ENCODE peak calls at places on chromosome 19, in five cellular contexts. R is mesenchymal stem cell, B is neuronal stem cell, C is PC-9, G is IMR-90. T is an unnamed sample. For H3K36me3, the result is how much of the 10 kb centered on the place peaks cover.

GRCh38 chr19:52007805-52008557 is at the start of gene ZNF615:
- DNase-seq in R (peak), B (peak), C (peak), G (peak), T (peak)

GRCh38 chr19:54817670-54818536 is 1.6 kb downstream of the KIR3DL1 start:
- DNase-seq in R (no peak), B (no peak), C (no peak), G (no peak), T (no peak)

GRCh38 chr19:48329167-48329891 is 4.0 kb downstream of the EMP3 start:
- DNase-seq in R (peak), B (no peak), C (no peak), G (peak), T (peak)

GRCh38 chr19:39247701-39248664 is 673 bp downstream of the IFNL4 start:
- DNase-seq in R (no peak), B (no peak), C (no peak), G (no peak), T (no peak)

GRCh38 chr19:7818806-7819205 is 11.2 kb upstream of the EVI5L start:
- DNase-seq in R (no peak), B (no peak), C (no peak), G (no peak), T (no peak)

GRCh38 chr19:43820098-43820860 is 6.8 kb upstream of the ZNF283 start:
- DNase-seq in R (no peak), B (no peak), C (no peak), G (peak), T (no peak)

GRCh38 chr19:55590109-55590508 is 9.2 kb downstream of the FIZ1 start:
- DNase-seq in R (no peak), B (no peak), C (no peak), G (no peak), T (no peak)

GRCh38 chr19:16849168-16849567 is 20.0 kb downstream of the SIN3B start:
- DNase-seq in R (peak), B (no peak), C (peak), G (peak), T (peak)

GRCh38 chr19:18349524-18350128 is 9.2 kb downstream of the PGPEP1 start:
- DNase-seq in R (peak), B (no peak), C (peak), G (peak), T (peak)

GRCh38 chr19:42283248-42284065 is 14.4 kb downstream of the CIC start:
- DNase-seq in R (peak), B (peak), C (peak), G (peak), T (no peak)

GRCh38 chr19:3575260-3575741 is 2.6 kb downstream of the HMG20B start:
- DNase-seq in R (peak), B (no peak), C (no peak), G (peak), T (no peak)

GRCh38 chr19:47112166-47112663 is 1.4 kb downstream of the ZC3H4 start:
- DNase-seq in R (peak), B (peak), C (peak), G (peak), T (peak)

GRCh38 chr19:30570194-30570593 is 198.0 kb downstream of the ZNF536 start:
- DNase-seq in R (no peak), B (no peak), C (no peak), G (no peak), T (no peak)

GRCh38 chr19:56098731-56099577 is 22.1 kb downstream of the ZNF787 start:
- DNase-seq in R (no peak), B (no peak), C (no peak), G (no peak), T (no peak)

GRCh38 chr19:17306285-17306714 is 628 bp downstream of the MRPL34 start:
- DNase-seq in R (no peak), B (no peak), C (no peak), G (no peak), T (peak)

GRCh38 chr19:39078436-39079200 is 5.5 kb upstream of the ACP7 start:
- DNase-seq in R (peak), B (no peak), C (peak), G (peak), T (peak)

GRCh38 chr19:36093687-36094086 is 17.3 kb upstream of the OVOL3 start:
- DNase-seq in R (no peak), B (no peak), C (no peak), G (no peak), T (no peak)

GRCh38 chr19:37227996-37228395 is 10.0 kb downstream of the ZNF383 start:
- DNase-seq in R (no peak), B (no peak), C (no peak), G (no peak), T (peak)

GRCh38 chr19:36100476-36100875 is 10.5 kb upstream of the OVOL3 start:
- DNase-seq in R (no peak), B (no peak), C (no peak), G (no peak), T (no peak)

GRCh38 chr19:22622020-22622419 is 12.1 kb upstream of the ZNF492 start:
- DNase-seq in R (no peak), B (no peak), C (no peak), G (no peak), T (no peak)

GRCh38 chr19:54325194-54325621 is 12.2 kb upstream of the LILRA5 start:
- DNase-seq in R (no peak), B (peak), C (no peak), G (peak), T (peak)

GRCh38 chr19:51808333-51808986 is 13.5 kb downstream of the FPR3 start:
- DNase-seq in R (no peak), B (no peak), C (no peak), G (no peak), T (peak)

GRCh38 chr19:30073152-30074000 is 131.3 kb downstream of the URI1 start:
- DNase-seq in R (no peak), B (no peak), C (no peak), G (no peak), T (no peak)

GRCh38 chr19:32397736-32398135 is 7.8 kb upstream of the DPY19L3 start:
- DNase-seq in R (peak), B (no peak), C (no peak), G (peak), T (peak)

GRCh38 chr19:46718157-46718933 is 1.4 kb upstream of the PRKD2 start:
- DNase-seq in R (no peak), B (no peak), C (peak), G (no peak), T (no peak)

GRCh38 chr19:52542984-52543664 is 15.7 kb downstream of the ZNF808 start:
- DNase-seq in R (no peak), B (no peak), C (no peak), G (peak), T (peak)

GRCh38 chr19:36115453-36116343 is at the start of gene TBCB:
- DNase-seq in R (peak), B (no peak), C (no peak), G (peak), T (no peak)

GRCh38 chr19:38264486-38265212 is at the start of gene SPINT2:
- DNase-seq in R (no peak), B (peak), C (no peak), G (no peak), T (no peak)

GRCh38 chr19:35558400-35559280 is 4.8 kb downstream of the ATP4A start:
- DNase-seq in R (no peak), B (no peak), C (no peak), G (no peak), T (no peak)

GRCh38 chr19:7533281-7533819 is 2.2 kb upstream of the PNPLA6 start:
- DNase-seq in R (peak), B (no peak), C (no peak), G (peak), T (no peak)

GRCh38 chr19:33535176-33535575 is 13.6 kb upstream of the PEPD start:
- DNase-seq in R (no peak), B (no peak), C (peak), G (peak), T (no peak)

GRCh38 chr19:35114656-35115537 is 726 bp upstream of the FXYD3 start:
- DNase-seq in R (peak), B (peak), C (peak), G (peak), T (peak)

GRCh38 chr19:53537523-53538377 is at the start of gene ZNF331:
- DNase-seq in R (peak), B (peak), C (no peak), G (peak), T (peak)

GRCh38 chr19:19451429-19452240 is 46.2 kb downstream of the GATAD2A start:
- DNase-seq in R (no peak), B (no peak), C (no peak), G (no peak), T (no peak)

GRCh38 chr19:43300206-43300605 is 30.9 kb upstream of the PSG9 start:
- DNase-seq in R (no peak), B (no peak), C (peak), G (no peak), T (peak)

GRCh38 chr19:31304877-31305312 is 44.3 kb downstream of the TSHZ3 start:
- DNase-seq in R (no peak), B (no peak), C (no peak), G (no peak), T (no peak)

GRCh38 chr19:21841784-21842097 is 5.8 kb upstream of the ZNF43 start:
- DNase-seq in R (no peak), B (no peak), C (no peak), G (no peak), T (no peak)

DNA sequence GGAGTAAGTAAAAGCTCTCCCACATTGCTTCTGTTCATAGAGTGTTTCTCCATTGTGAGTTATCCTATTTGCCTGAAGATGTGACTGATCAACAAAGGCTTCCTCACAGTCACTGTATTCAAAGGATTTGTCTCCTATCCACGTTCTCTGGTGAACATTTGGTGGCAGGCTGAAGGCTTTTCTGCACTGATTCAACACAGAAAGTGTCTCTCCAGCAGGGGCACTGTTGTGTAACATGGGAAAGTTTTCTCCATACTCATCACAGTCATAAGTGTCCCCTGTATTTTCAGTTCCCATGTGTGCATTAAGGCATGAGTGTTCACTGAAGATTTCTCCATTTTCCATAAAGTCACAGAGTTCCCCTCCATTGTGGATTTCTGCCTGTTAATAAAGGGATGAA is 17.6 kb downstream of the ZNF121 start:
- DNase-seq in R (no peak), B (no peak), C (no peak), G (no peak), T (no peak)
- H3K36me3 ChIP-seq in R (half or more), B (half or more), C (half or more), G (under half), T (half or more)

DNA sequence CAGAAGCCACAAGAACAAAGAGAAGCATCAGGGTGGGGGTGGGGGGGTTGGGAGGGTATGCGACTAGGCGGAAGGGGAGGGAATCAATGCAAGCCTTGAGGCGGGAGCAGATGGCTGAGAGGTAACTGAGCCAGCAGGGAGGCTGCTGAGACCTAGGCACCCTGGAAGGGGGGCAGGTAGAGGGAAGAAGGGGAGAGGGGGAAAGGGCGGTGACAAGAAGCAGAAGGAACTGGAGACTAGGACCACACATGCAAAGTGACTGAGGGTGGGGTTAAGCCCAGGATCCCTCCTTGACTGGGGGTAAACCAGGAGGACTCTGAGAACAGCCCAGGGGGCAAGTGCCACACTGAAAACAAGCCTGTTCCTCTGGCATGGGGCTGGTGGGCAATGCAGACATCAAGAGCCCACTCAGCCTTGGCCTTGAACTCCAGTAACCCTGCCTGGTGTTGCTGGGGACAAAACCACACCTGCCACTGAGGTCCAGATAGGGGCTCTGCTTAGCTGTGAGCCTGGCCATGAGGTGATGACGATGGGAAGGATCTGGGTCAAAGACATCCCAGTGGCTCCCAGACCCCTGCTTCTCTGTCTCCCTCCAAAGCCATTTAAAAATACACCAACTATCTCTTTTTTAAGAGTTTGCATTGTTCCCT is 20.3 kb downstream of the OPA3 start:
- DNase-seq in R (no peak), B (no peak), C (no peak), G (no peak), T (no peak)
- H3K4me2 ChIP-seq in R (no peak), B (no peak), C (no peak), G (no peak), T (no peak)

GRCh38 chr19:6087074-6087506 is 23.2 kb downstream of the RFX2 start:
- DNase-seq in R (no peak), B (peak), C (no peak), G (no peak), T (no peak)

GRCh38 chr19:6088677-6089063 is 21.6 kb downstream of the RFX2 start:
- DNase-seq in R (peak), B (no peak), C (peak), G (peak), T (peak)

GRCh38 chr19:6092329-6093286 is 17.7 kb downstream of the RFX2 start:
- DNase-seq in R (peak), B (peak), C (peak), G (peak), T (peak)

GRCh38 chr19:6091771-6092291 is 18.5 kb downstream of the RFX2 start:
- DNase-seq in R (peak), B (no peak), C (no peak), G (peak), T (no peak)

DNA sequence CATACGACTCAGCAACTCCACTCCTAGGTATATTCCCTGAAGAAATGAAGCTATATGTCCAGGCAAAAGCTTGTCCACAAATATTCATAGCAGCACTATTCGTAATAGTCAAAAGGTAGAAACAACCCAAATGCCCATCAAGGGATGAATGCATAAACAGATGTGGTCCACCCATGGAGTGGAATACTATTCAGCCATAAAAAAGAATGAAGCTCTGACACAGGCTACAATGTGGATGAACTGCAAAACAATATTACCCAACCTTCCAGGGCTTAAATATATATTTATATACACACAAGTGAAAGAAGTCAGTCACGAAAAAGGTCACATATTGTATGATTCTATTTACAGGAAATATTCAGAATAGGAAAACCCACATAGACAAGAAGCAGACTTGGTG is 19.7 kb downstream of the RFX2 start:
- DNase-seq in R (no peak), B (no peak), C (no peak), G (no peak), T (no peak)
- H3K27ac ChIP-seq in R (no peak), B (no peak), C (no peak), G (peak), T (no peak)

GRCh38 chr19:15122331-15123030 is 15.3 kb downstream of the SYDE1 start:
- DNase-seq in R (no peak), B (no peak), C (no peak), G (no peak), T (no peak)
- H3K36me3 ChIP-seq in R (half or more), B (half or more), C (under half), G (under half), T (under half)

GRCh38 chr19:15453091-15453498 is 3.3 kb upstream of the WIZ start:
- DNase-seq in R (peak), B (no peak), C (no peak), G (no peak), T (no peak)
- H3K4me2 ChIP-seq in R (peak), B (peak), C (peak), G (peak), T (peak)

DNA sequence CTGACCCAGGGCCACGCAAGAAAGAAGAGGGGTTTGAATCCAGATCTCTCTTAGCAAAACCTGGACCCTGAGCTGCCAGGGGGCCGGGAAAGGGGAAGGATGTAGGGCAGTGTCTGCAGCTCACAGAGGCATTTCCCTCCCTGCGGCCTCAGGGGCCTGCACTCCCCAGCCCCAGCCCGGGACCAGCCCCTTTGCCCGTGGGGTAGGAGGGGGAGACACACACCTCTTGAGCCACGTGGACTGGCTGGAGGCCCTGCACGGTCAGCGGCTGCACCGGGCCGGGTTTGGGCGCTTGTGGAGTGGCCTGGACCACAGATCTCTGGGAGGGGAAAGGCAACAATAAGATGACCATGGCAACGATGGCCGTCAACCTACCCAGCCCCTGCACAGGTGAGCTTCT is 26.9 kb downstream of the RFX1 start:
- DNase-seq in R (peak), B (no peak), C (no peak), G (no peak), T (no peak)
- H3K27ac ChIP-seq in R (no peak), B (no peak), C (no peak), G (no peak), T (no peak)

GRCh38 chr19:12272980-12273901 is 21.4 kb downstream of the ZNF44 start:
- DNase-seq in R (peak), B (no peak), C (no peak), G (no peak), T (no peak)
- H3K36me3 ChIP-seq in R (half or more), B (half or more), C (under half), G (under half), T (half or more)

GRCh38 chr19:2536461-2536860 is 60.5 kb downstream of the GADD45B start:
- DNase-seq in R (no peak), B (no peak), C (no peak), G (no peak), T (no peak)
- H3K4me2 ChIP-seq in R (no peak), B (no peak), C (no peak), G (no peak), T (no peak)

DNA sequence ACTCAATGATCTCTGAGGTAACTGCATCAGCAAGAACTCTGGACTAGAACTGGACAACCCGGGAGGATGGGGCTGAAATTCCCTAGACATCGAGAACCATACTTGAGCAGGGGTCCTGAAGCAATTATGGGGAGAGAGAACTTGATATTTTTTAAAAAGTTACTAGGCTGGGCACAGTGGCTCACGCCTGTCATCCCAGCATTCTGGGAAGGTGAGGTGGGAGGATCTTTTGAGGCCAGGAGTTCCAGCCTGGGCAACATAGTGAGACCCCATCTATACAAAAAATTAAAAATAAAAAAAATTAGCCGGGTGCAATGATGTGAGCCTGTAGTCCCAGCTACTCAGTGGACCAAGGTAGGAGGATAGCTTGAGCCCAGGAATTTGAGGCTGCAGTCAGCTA is 2.3 kb upstream of the DNAJB1 start:
- DNase-seq in R (no peak), B (no peak), C (no peak), G (no peak), T (no peak)
- H3K27ac ChIP-seq in R (peak), B (no peak), C (peak), G (no peak), T (peak)

T was measured in PC-3.